ENCODE peak calls at places on chromosomes 2 and 18, in eight cellular contexts. U is bronchial epithelial cell, W is cardiac fibroblast, P is HFFc6, E is GM23338, L is nephron progenitor cell, J is brain microvascular endothelial cell, B is uterus. D is an unnamed sample.
A peak's percentile ranks its signal among the peaks of the same experiment; 100 is the strongest.

GRCh38 chr2:121351521-121352318 is 66.7 kb upstream of the TFCP2L1 start:
- DNase-seq in L (no peak), U (no peak), B (no peak), J (no peak), E (no peak), P (no peak), W (no peak), D (no peak)

GRCh38 chr18:79850731-79851130 is 53.0 kb downstream of the KCNG2 start:
- DNase-seq in B (no peak), J (no peak), W (no peak), E (no peak), L (no peak), U (no peak), P (no peak), D (no peak)

GRCh38 chr2:240360645-240361475 is 74.6 kb upstream of the GPC1 start:
- DNase-seq in L (no peak), W (no peak), E (no peak), U (no peak), B (no peak), P (no peak), J (no peak), D (no peak)

GRCh38 chr2:72117718-72118117 is 29.9 kb downstream of the CYP26B1 start:
- DNase-seq in E (no peak), J (no peak), U (no peak), B (no peak), L (no peak), P (no peak), W (no peak), D (no peak)

GRCh38 chr2:23426284-23426905 is 41.4 kb downstream of the KLHL29 start:
- DNase-seq in W (peak; percentile 83), J (peak; percentile 71), L (no peak), B (peak; percentile 39), P (peak; percentile 61), E (no peak), U (no peak), D (peak; percentile 82)

GRCh38 chr2:8543412-8544167 is 138.3 kb upstream of the ID2 start:
- DNase-seq in B (peak; percentile 28), E (no peak), L (no peak), W (peak; percentile 73), U (no peak), P (peak; percentile 85), J (peak; percentile 77), D (peak; percentile 80)

GRCh38 chr2:144937899-144938298 is 418.0 kb upstream of the ZEB2 start:
- DNase-seq in B (peak; percentile 35), W (peak; percentile 79), P (no peak), E (no peak), J (peak; percentile 55), L (no peak), U (no peak), D (peak; percentile 37)

GRCh38 chr2:207746131-207746530 is 23.6 kb downstream of the FZD5 start:
- DNase-seq in E (peak; percentile 85), W (peak; percentile 81), U (peak; percentile 59), P (peak; percentile 66), L (peak; percentile 59), B (peak; percentile 30), J (peak; percentile 56), D (peak; percentile 78)

GRCh38 chr18:63188063-63188462 is 131.5 kb downstream of the BCL2 start:
- DNase-seq in J (no peak), B (no peak), L (no peak), W (no peak), E (no peak), P (no peak), U (no peak), D (no peak)

GRCh38 chr2:73836141-73836943 is 7.6 kb downstream of the STAMBP start:
- DNase-seq in P (no peak), J (no peak), B (no peak), E (no peak), L (no peak), U (no peak), W (no peak), D (no peak)

GRCh38 chr18:48575658-48576453 is 37.0 kb downstream of the CTIF start:
- DNase-seq in W (no peak), B (no peak), L (no peak), E (no peak), U (no peak), P (no peak), J (peak; percentile 36), D (no peak)

GRCh38 chr2:166239548-166239947 is 111.7 kb upstream of the SCN1A start:
- DNase-seq in B (no peak), E (no peak), J (peak; percentile 96), P (peak; percentile 92), U (peak; percentile 97), L (no peak), W (peak; percentile 95), D (peak; percentile 69)

GRCh38 chr2:65622499-65622898 is 190.1 kb upstream of the SPRED2 start:
- DNase-seq in E (no peak), B (no peak), J (no peak), L (no peak), U (no peak), P (no peak), W (no peak), D (peak; percentile 77)

GRCh38 chr18:10739152-10739551 is 213.3 kb downstream of the NAPG start:
- DNase-seq in B (no peak), L (no peak), E (no peak), W (no peak), J (no peak), P (no peak), U (peak; percentile 20), D (peak; percentile 13)
- TF ChIP-seq CTCF in B (no peak), L (no peak), E (no peak), W (no peak), J (no peak), P (no peak), U (no peak), D (no peak)

GRCh38 chr2:164697688-164698290 is 76.5 kb upstream of the GRB14 start:
- DNase-seq in U (peak; percentile 27), B (no peak), E (peak; percentile 73), P (no peak), J (no peak), L (no peak), W (peak; percentile 34), D (no peak)
- TF ChIP-seq CTCF in U (peak; percentile 32), B (no peak), E (peak; percentile 48), P (peak; percentile 82), J (peak; percentile 50), L (peak; percentile 60), W (peak; percentile 51), D (peak; percentile 60)

DNA sequence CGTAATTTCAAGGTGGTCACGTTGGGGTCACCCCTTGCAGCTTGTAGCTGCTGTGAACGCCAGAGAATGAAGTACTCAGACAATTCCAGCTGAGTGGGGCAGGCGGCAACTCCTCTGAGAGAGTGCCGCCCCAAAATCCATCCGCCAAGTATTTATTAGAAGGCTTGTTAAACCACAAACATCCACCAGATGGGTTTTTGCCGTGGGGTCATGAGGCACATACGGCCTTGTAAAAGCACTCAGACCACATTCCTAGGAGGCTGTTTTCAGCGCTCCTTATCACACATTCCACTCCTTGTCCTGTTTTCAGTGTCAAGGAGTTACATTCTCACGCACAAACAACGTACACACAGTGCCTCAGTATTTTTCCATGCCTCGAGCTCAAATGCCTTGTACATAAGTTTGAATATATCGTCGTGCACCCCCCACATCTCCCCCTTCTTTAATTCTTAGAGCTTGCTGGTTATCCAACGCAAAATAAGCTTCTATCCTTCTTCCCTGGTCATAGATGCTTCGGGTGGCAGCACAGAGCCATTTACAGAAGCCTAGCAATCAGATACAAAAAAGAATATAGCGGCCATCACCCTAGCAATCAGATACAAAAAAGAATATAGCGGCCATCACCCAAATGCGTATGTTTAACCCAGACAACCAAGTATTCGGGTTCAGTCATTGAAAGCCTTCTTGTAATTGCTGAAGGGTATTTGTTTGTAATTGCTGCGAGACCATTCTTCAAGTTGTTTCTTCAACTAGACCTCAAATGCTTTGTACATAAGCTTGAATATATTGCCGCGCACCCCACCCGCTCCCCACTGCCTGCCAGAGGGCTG is 7.3 kb downstream of the ALPP start:
- DNase-seq in W (peak; percentile 65), B (no peak), U (no peak), P (peak; percentile 95), E (peak; percentile 72), J (peak; percentile 99), L (no peak), D (peak; percentile 99)
- TF ChIP-seq CTCF in W (no peak), B (no peak), U (no peak), P (peak; percentile 56), E (peak; percentile 25), J (no peak), L (no peak), D (peak; percentile 3)

GRCh38 chr2:54572636-54573531 is 116.8 kb downstream of the SPTBN1 start:
- DNase-seq in P (no peak), J (peak; percentile 87), B (no peak), E (no peak), L (no peak), U (peak; percentile 83), W (peak; percentile 91), D (peak; percentile 87)
- TF ChIP-seq CTCF in P (no peak), J (no peak), B (no peak), E (no peak), L (no peak), U (no peak), W (no peak), D (no peak)

D was measured in fibroblast of villous mesenchyme.